ENCODE peak calls at places on chromosome 14, in seven cellular contexts. Q is gastrocnemius medialis, X is lower leg skin, O is mammary epithelial cell, K is tibial artery, H is foreskin fibroblast, M is body of pancreas. D is an unnamed sample.

GRCh38 chr14:24513009-24513408 is 4.9 kb upstream of the CMA1 start:
- DNase-seq in M (no peak), Q (no peak), K (no peak), O (no peak), X (no peak), H (peak), D (no peak)

GRCh38 chr14:76863724-76864407 is 37.7 kb downstream of the LRRC74A start:
- DNase-seq in M (peak), X (no peak), Q (peak), K (peak), O (no peak), H (no peak), D (no peak)

GRCh38 chr14:23306412-23307145 is at the start of gene BCL2L2:
- DNase-seq in M (peak), O (peak), H (peak), K (peak), X (peak), Q (peak), D (no peak)

GRCh38 chr14:69553221-69553620 is 21.4 kb downstream of the CCDC177 start:
- DNase-seq in M (no peak), K (no peak), X (no peak), O (peak), H (peak), Q (no peak), D (no peak)

GRCh38 chr14:40674503-40674902 is 932.2 kb upstream of the LRFN5 start:
- DNase-seq in X (no peak), H (no peak), Q (no peak), M (no peak), O (no peak), K (no peak), D (no peak)

GRCh38 chr14:62097072-62097471 is 334.9 kb downstream of the SNAPC1 start:
- DNase-seq in M (no peak), H (peak), Q (no peak), X (no peak), K (no peak), O (no peak), D (no peak)

GRCh38 chr14:101500681-101501080 is 60.6 kb upstream of the DIO3 start:
- DNase-seq in O (no peak), Q (no peak), K (peak), X (peak), M (no peak), H (no peak), D (no peak)

GRCh38 chr14:42014301-42014700 is 407.6 kb downstream of the LRFN5 start:
- DNase-seq in Q (no peak), X (no peak), H (no peak), K (no peak), M (no peak), O (no peak), D (no peak)

GRCh38 chr14:32457213-32457920 is 128.3 kb downstream of the AKAP6 start:
- DNase-seq in H (peak), O (no peak), M (no peak), Q (no peak), X (no peak), K (no peak), D (no peak)

GRCh38 chr14:59116984-59117415 is 71.5 kb upstream of the DAAM1 start:
- DNase-seq in K (no peak), H (peak), Q (no peak), M (no peak), O (peak), X (no peak), D (no peak)

GRCh38 chr14:44988694-44989093 is 26.7 kb downstream of the TOGARAM1 start:
- DNase-seq in K (no peak), O (no peak), Q (no peak), H (no peak), X (no peak), M (no peak), D (peak)

GRCh38 chr14:68981539-68981976 is 2.5 kb upstream of the ACTN1 start:
- DNase-seq in M (no peak), H (peak), X (no peak), K (no peak), Q (no peak), O (no peak), D (no peak)

GRCh38 chr14:24213866-24214652 is 771 bp upstream of the CHMP4A start:
- DNase-seq in Q (no peak), M (no peak), X (peak), K (peak), O (no peak), H (no peak), D (no peak)

GRCh38 chr14:89260898-89261297 is 156.1 kb downstream of the FOXN3 start:
- DNase-seq in H (no peak), X (peak), M (no peak), O (no peak), Q (no peak), K (no peak), D (no peak)

GRCh38 chr14:104731249-104731924 is 7.4 kb downstream of the ADSS1 start:
- DNase-seq in K (no peak), O (no peak), H (no peak), Q (no peak), X (no peak), M (no peak), D (no peak)

GRCh38 chr14:67815573-67816235 is 686 bp downstream of the ZFYVE26 start:
- DNase-seq in M (no peak), O (peak), H (peak), X (no peak), Q (no peak), K (no peak), D (no peak)

GRCh38 chr14:93299831-93300230 is 33.0 kb downstream of the BTBD7 start:
- DNase-seq in K (no peak), H (no peak), O (no peak), X (no peak), Q (no peak), M (no peak), D (no peak)

GRCh38 chr14:24915958-24916595 is 133.9 kb downstream of the STXBP6 start:
- DNase-seq in K (no peak), O (peak), X (no peak), H (no peak), M (no peak), Q (no peak), D (no peak)

GRCh38 chr14:93638790-93639189 is 149.5 kb downstream of the PRIMA1 start:
- DNase-seq in Q (no peak), X (no peak), O (no peak), H (no peak), K (no peak), M (no peak), D (no peak)

GRCh38 chr14:75822522-75823288 is 159.1 kb downstream of the TGFB3 start:
- DNase-seq in H (peak), O (peak), M (no peak), X (no peak), Q (no peak), K (no peak), D (no peak)

GRCh38 chr14:104877806-104878550 is 12.9 kb downstream of the CEP170B start:
- DNase-seq in K (no peak), H (no peak), O (no peak), X (no peak), M (no peak), Q (no peak), D (no peak)

GRCh38 chr14:24965934-24966593 is 83.9 kb downstream of the STXBP6 start:
- DNase-seq in M (peak), K (no peak), Q (peak), H (peak), O (peak), X (no peak), D (no peak)

GRCh38 chr14:69041783-69042182 is 62.7 kb upstream of the ACTN1 start:
- DNase-seq in X (no peak), O (no peak), M (no peak), H (no peak), K (no peak), Q (no peak), D (no peak)

DNA sequence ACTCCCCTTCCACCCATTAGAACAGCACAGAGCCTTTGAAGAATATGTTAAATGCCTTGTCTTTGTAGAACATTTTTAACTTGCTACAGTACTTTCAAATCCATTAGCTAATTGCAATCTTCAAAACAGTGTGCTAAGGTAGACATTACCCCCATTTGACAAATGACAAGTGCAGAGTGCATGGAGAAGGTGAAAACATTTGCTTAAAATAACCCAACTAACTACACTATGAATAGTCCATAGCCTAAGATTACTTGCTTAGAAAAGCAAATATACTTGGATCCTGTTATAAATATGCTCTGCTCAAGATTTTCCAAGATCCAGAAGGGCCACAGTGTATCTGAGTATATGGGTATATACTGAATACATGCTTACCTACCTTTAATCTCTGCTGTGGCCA is 87.0 kb upstream of the G2E3 start:
- DNase-seq in H (no peak), X (no peak), Q (no peak), M (no peak), O (no peak), K (no peak), D (no peak)
- H3K4me3 ChIP-seq in H (no peak), X (no peak), Q (peak), M (no peak), O (no peak), K (no peak), D (no peak)

DNA sequence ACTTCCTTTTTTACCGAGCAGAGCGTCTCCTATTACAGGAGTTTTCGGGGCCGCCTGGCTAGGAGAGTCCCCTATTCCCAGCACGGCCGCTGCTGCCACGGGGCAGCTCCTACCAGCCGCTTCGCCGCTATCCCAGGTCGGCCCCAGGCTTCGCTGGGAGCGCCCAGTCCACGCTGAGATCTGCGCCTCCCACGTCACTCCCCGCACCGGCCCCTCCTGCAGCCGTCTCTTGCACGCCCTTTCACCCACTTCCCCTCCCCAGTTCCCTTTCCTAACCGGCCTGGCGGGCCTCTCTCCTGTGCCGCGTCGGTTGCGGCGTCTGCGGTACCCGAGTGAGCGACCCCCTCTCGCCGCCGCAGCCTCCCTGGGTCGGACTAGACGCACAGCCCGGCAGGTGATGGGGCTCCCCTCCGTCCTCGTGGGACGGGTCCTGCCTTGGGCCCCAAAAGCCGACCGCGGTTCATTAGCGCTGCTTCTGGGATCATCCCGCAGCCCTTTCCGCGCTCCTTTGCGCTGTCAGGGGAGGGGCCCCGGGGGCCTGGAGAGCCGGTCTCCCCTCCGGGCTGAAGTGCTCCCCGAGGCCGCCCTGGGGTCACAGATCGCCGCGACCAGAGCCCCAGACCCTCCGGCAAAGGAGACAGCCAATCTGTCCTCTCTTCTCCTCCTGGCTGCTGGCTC is 1318.4 kb downstream of the TMEM121 start:
- DNase-seq in Q (peak), H (no peak), X (peak), O (peak), K (peak), M (peak), D (peak)
- H3K4me3 ChIP-seq in Q (peak), H (no peak), X (no peak), O (peak), K (peak), M (no peak), D (peak)

GRCh38 chr14:70653662-70654061 is 11.9 kb downstream of the TTC9 start:
- DNase-seq in X (no peak), H (no peak), O (no peak), Q (no peak), K (no peak), M (no peak), D (no peak)
- H3K4me3 ChIP-seq in X (no peak), H (no peak), O (no peak), Q (no peak), K (no peak), M (no peak), D (no peak)

GRCh38 chr14:103121161-103121845 is 2.0 kb upstream of the TNFAIP2 start:
- DNase-seq in Q (no peak), K (peak), X (peak), O (no peak), M (peak), H (peak), D (no peak)
- H3K4me3 ChIP-seq in Q (no peak), K (peak), X (no peak), O (no peak), M (no peak), H (no peak), D (no peak)

GRCh38 chr14:91228112-91229004 is 16.1 kb downstream of the GPR68 start:
- DNase-seq in K (no peak), H (peak), M (no peak), O (peak), Q (no peak), X (no peak), D (no peak)

GRCh38 chr14:91229743-91230200 is 14.7 kb downstream of the GPR68 start:
- DNase-seq in Q (no peak), O (peak), H (no peak), K (no peak), X (no peak), M (no peak), D (peak)

GRCh38 chr14:91227183-91227628 is 17.3 kb downstream of the GPR68 start:
- DNase-seq in M (no peak), H (no peak), O (no peak), K (no peak), Q (no peak), X (no peak), D (peak)

GRCh38 chr14:91230363-91231035 is 14.0 kb downstream of the GPR68 start:
- DNase-seq in X (no peak), K (no peak), O (no peak), Q (no peak), M (no peak), H (peak), D (no peak)

GRCh38 chr14:91229005-91229382 is 15.5 kb downstream of the GPR68 start:
- DNase-seq in H (no peak), M (no peak), X (no peak), O (no peak), Q (no peak), K (no peak), D (no peak)
- H3K4me3 ChIP-seq in H (no peak), M (no peak), X (no peak), O (no peak), Q (no peak), K (no peak), D (peak)

GRCh38 chr14:73492661-73493060 is 1.9 kb downstream of the RIOX1 start:
- DNase-seq in K (no peak), X (no peak), O (no peak), H (no peak), Q (no peak), M (no peak), D (no peak)

GRCh38 chr14:73494593-73494992 is 3.9 kb downstream of the RIOX1 start:
- DNase-seq in Q (no peak), X (no peak), H (no peak), K (no peak), M (no peak), O (no peak), D (no peak)

GRCh38 chr14:73491256-73491976 is 683 bp downstream of the RIOX1 start:
- DNase-seq in O (peak), H (peak), K (peak), Q (peak), M (peak), X (peak), D (no peak)

GRCh38 chr14:73489481-73490175 is 1.1 kb upstream of the RIOX1 start:
- DNase-seq in Q (no peak), H (peak), M (no peak), K (no peak), X (no peak), O (no peak), D (no peak)

DNA sequence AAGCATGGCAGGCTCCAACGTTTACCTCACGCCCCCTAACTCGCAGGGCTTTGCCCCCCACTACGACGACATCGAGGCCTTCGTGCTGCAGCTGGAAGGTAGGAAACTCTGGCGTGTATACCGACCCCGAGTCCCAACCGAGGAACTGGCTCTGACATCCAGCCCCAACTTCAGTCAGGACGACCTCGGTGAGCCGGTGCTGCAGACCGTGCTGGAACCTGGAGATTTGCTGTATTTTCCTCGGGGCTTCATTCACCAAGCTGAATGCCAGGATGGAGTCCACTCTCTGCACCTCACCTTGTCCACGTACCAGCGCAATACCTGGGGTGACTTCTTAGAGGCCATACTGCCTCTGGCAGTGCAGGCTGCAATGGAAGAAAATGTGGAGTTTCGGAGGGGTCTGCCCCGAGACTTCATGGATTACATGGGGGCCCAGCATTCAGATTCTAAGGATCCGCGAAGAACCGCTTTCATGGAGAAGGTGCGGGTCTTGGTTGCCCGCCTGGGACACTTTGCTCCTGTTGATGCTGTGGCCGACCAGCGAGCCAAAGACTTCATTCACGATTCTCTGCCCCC is 1.3 kb downstream of the RIOX1 start:
- DNase-seq in M (no peak), H (no peak), X (no peak), O (no peak), K (no peak), Q (no peak), D (no peak)
- H3K4me3 ChIP-seq in M (peak), H (peak), X (peak), O (peak), K (peak), Q (peak), D (peak)

D was measured in Jurkat, Clone E6-1.